ENCODE peak calls at places on chromosomes 16 and 17, in ten cellular contexts. V is mucosa of descending colon, X is esophagus muscularis mucosa, R is endothelial cell, L is AG04450, J is upper lobe of right lung, P is neural crest cell, D is left ventricle myocardium inferior, E is Peyer's patch, H is cardiac muscle cell. W is an unnamed sample.

GRCh38 chr17:47184671-47185070 is 4.4 kb downstream of the CDC27 start:
- DNase-seq in P (no peak), E (no peak), D (no peak), V (no peak), J (no peak), X (no peak), H (peak; percentile 33), L (no peak), R (no peak), W (no peak)

GRCh38 chr16:66444049-66444481 is 17.0 kb downstream of the BEAN1 start:
- DNase-seq in E (peak; percentile 13), L (no peak), D (no peak), J (no peak), R (no peak), H (no peak), V (no peak), P (no peak), X (no peak), W (no peak)

GRCh38 chr16:86990451-86990850 is 326.7 kb downstream of the C16orf95 start:
- DNase-seq in H (no peak), D (no peak), X (no peak), R (no peak), P (no peak), L (no peak), V (no peak), E (no peak), J (no peak), W (no peak)

GRCh38 chr16:89693289-89693731 is 6.8 kb downstream of the CDK10 start:
- DNase-seq in X (no peak), E (no peak), H (no peak), V (peak; percentile 47), D (no peak), L (no peak), P (no peak), R (no peak), J (no peak), W (no peak)

GRCh38 chr17:76534831-76535732 is 2.4 kb downstream of the CYGB start:
- DNase-seq in L (no peak), D (peak; percentile 14), J (peak; percentile 63), R (no peak), V (peak; percentile 42), P (no peak), E (no peak), X (no peak), H (no peak), W (no peak)

GRCh38 chr17:73430165-73430680 is 118.4 kb upstream of the CDC42EP4 start:
- DNase-seq in D (no peak), J (no peak), X (no peak), P (no peak), H (no peak), L (no peak), V (no peak), E (no peak), R (no peak), W (no peak)

GRCh38 chr16:31072540-31073072 is 1.4 kb downstream of the ZNF668 start:
- DNase-seq in V (no peak), P (no peak), J (no peak), R (peak; percentile 18), H (peak; percentile 48), E (peak; percentile 67), D (no peak), X (no peak), L (no peak), W (peak; percentile 41)

GRCh38 chr17:17325816-17326215 is 22.6 kb downstream of the NT5M start:
- DNase-seq in R (no peak), H (no peak), P (no peak), E (no peak), L (no peak), V (peak; percentile 5), X (no peak), J (no peak), D (no peak), W (no peak)

GRCh38 chr17:46995841-46996571 is 17.0 kb upstream of the RPRML start:
- DNase-seq in R (no peak), V (no peak), D (no peak), P (no peak), X (no peak), H (peak; percentile 56), L (no peak), E (no peak), J (no peak), W (no peak)

GRCh38 chr16:50505714-50506542 is 42.3 kb upstream of the NKD1 start:
- DNase-seq in X (peak; percentile 90), P (peak; percentile 28), H (no peak), J (no peak), E (no peak), R (no peak), V (no peak), L (no peak), D (no peak), W (no peak)

GRCh38 chr16:79093554-79093967 is 507.0 kb downstream of the MAF start:
- DNase-seq in J (peak; percentile 68), H (no peak), D (no peak), R (no peak), P (no peak), V (peak; percentile 52), X (no peak), E (peak; percentile 52), L (no peak), W (no peak)

GRCh38 chr17:3867606-3868005 is 21.6 kb upstream of the NCBP3 start:
- DNase-seq in V (no peak), D (no peak), X (no peak), H (no peak), J (no peak), E (no peak), P (no peak), R (no peak), L (no peak), W (no peak)

GRCh38 chr17:32626371-32626770 is 139.6 kb downstream of the CDK5R1 start:
- DNase-seq in X (no peak), J (no peak), H (no peak), V (no peak), E (no peak), D (no peak), L (no peak), R (no peak), P (no peak), W (no peak)

GRCh38 chr17:51046527-51047384 is 73.9 kb downstream of the SPAG9 start:
- DNase-seq in R (peak; percentile 60), V (no peak), J (no peak), D (peak; percentile 36), E (peak; percentile 58), H (peak; percentile 97), L (peak; percentile 44), X (peak; percentile 93), P (peak; percentile 79), W (no peak)

GRCh38 chr17:78174870-78175642 is 6.7 kb downstream of the SYNGR2 start:
- DNase-seq in X (no peak), P (no peak), D (no peak), V (no peak), E (peak; percentile 67), L (no peak), J (no peak), H (no peak), R (no peak), W (no peak)

GRCh38 chr17:50328360-50328759 is 17.6 kb upstream of the XYLT2 start:
- DNase-seq in H (no peak), D (no peak), R (no peak), L (no peak), X (no peak), J (no peak), V (no peak), P (no peak), E (no peak), W (no peak)

DNA sequence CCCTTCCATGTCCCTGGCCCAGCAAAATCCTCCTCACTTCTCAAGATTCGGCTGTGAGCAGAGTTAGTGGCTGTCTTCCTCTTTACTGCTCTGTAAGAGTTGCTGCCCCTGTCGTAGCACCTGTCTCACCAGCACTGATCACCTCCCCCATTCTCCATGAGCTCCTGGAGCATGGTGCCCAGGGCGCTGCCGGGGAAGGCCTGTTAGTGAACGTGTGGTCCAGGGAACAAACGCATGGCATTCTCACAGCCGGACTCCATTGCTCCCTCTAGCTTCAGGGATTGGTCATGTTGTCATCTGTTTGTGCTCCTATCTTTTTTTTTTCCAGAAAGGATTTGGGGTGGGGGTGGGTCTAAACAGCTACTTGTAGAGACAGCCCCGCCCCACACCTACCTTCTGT is 141.2 kb downstream of the CMIP start:
- DNase-seq in X (no peak), D (no peak), H (no peak), E (no peak), P (no peak), V (no peak), R (peak; percentile 46), L (no peak), J (no peak), W (peak; percentile 45)
- TF ChIP-seq CTCF in X (no peak), D (no peak), H (peak; percentile 31), E (no peak), P (peak; percentile 36), V (no peak), R (peak; percentile 43), L (peak; percentile 28), J (no peak), W (peak; percentile 29)

GRCh38 chr17:63279498-63280230 is 166.4 kb downstream of the CYB561 start:
- DNase-seq in L (no peak), E (no peak), J (no peak), H (peak; percentile 26), D (no peak), R (no peak), P (no peak), X (no peak), V (no peak), W (no peak)
- TF ChIP-seq CTCF in L (no peak), E (no peak), J (no peak), H (no peak), D (no peak), R (no peak), P (no peak), X (no peak), V (no peak), W (no peak)

DNA sequence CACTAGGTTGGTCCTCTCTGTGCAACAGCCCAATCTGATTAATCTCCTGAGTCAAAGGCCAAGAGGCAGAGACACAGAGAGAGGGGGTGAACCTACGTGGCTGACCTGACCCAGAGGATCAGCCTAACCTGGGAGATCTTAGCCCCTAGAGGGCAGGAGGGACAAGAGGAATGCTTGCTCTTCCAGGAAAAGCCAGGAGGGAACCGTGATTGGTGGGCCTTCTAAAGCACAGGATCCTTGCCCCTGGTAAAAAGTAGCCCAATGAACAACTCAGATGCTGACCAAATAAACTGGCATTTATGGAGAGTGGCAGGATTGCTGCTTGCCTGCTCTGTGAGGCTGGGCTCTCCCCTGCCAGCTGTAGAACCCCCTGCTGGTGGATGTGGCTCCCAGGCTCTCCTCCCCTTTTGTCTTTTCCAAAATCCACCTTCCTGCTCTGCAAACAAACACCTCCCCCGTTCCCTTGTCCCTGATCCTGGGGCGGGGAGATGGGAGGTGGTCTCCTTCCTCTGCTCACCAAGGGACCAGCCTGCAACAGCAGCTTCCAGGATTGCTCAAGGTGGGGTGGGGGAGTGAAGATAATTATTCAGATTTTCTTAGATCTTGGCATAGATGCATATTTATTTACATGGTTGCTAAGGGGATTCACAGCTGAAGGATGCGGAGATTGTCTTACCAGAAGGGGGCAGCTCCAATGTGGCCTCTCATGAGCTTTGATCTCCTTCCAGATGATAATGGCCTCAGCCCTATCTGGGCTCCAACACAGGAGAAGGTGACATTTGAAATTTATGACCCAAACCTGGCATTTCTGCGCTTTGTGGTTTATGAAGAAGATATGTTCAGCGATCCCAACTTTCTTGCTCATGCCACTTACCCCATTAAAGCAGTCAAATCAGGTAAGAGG is 71.9 kb downstream of the SDR42E1 start:
- DNase-seq in V (no peak), E (no peak), P (no peak), H (no peak), J (no peak), D (no peak), X (peak; percentile 37), L (no peak), R (peak; percentile 26), W (no peak)
- TF ChIP-seq CTCF in V (no peak), E (no peak), P (no peak), H (no peak), J (no peak), D (no peak), X (no peak), L (peak; percentile 1), R (no peak), W (no peak)

GRCh38 chr16:75256059-75256870 is 4.8 kb upstream of the BCAR1 start:
- DNase-seq in X (no peak), V (no peak), H (no peak), E (no peak), D (no peak), L (no peak), R (no peak), P (no peak), J (peak; percentile 70), W (no peak)
- TF ChIP-seq CTCF in X (no peak), V (no peak), H (no peak), E (no peak), D (no peak), L (no peak), R (no peak), P (no peak), J (no peak), W (no peak)

W was measured in Calu3.